ENCODE peak calls at places on chromosomes 13 and 19, in five cellular contexts. S is endothelial cell of umbilical vein; W is effector memory CD4-positive, alpha-beta T cell; C is IMR-90; X is GM23248. D is an unnamed sample. For H3K4me1, the result is how much of the 10 kb centered on the place peaks cover.

GRCh38 chr19:13788991-13789390 is 6.3 kb upstream of the ZSWIM4 start:
- DNase-seq in S (no peak), W (peak), C (peak), X (peak), D (no peak)

GRCh38 chr19:4811328-4812131 is 20.0 kb downstream of the TICAM1 start:
- DNase-seq in S (peak), W (peak), C (peak), X (peak), D (peak)

GRCh38 chr13:99926014-99926731 is 45.4 kb downstream of the ZIC5 start:
- DNase-seq in S (no peak), W (no peak), C (peak), X (peak), D (no peak)

GRCh38 chr13:33000365-33000764 is 15.9 kb upstream of the KL start:
- DNase-seq in S (no peak), W (no peak), C (no peak), X (no peak), D (no peak)

GRCh38 chr13:57787058-57787791 is 155.7 kb downstream of the PCDH17 start:
- DNase-seq in S (no peak), W (no peak), C (no peak), X (no peak), D (no peak)

GRCh38 chr13:46961719-46962118 is 64.9 kb upstream of the HTR2A start:
- DNase-seq in S (no peak), W (no peak), C (peak), X (peak), D (no peak)

GRCh38 chr19:1017115-1017905 is 3.6 kb downstream of the TMEM259 start:
- DNase-seq in S (no peak), W (no peak), C (no peak), X (no peak), D (no peak)

GRCh38 chr13:113650275-113650674 is 7.7 kb downstream of the ATP4B start:
- DNase-seq in S (no peak), W (no peak), C (no peak), X (no peak), D (no peak)

GRCh38 chr19:47613165-47614146 is 4.5 kb downstream of the BICRA start:
- DNase-seq in S (peak), W (no peak), C (peak), X (peak), D (no peak)

GRCh38 chr19:38264486-38265212 is at the start of gene SPINT2:
- DNase-seq in S (no peak), W (no peak), C (no peak), X (peak), D (no peak)

GRCh38 chr19:19538767-19539166 is 702 bp downstream of the CILP2 start:
- DNase-seq in S (no peak), W (no peak), C (no peak), X (peak), D (no peak)

GRCh38 chr19:45804140-45804958 is 10.8 kb downstream of the RSPH6A start:
- DNase-seq in S (no peak), W (no peak), C (no peak), X (no peak), D (no peak)

GRCh38 chr19:56721714-56722113 is 50.2 kb upstream of the ZNF835 start:
- DNase-seq in S (no peak), W (no peak), C (no peak), X (no peak), D (no peak)

GRCh38 chr19:53158119-53158656 is 665 bp downstream of the ZNF347 start:
- DNase-seq in S (peak), W (no peak), C (peak), X (peak), D (peak)

GRCh38 chr19:49338691-49339363 is 3.6 kb downstream of the CD37 start:
- DNase-seq in S (peak), W (no peak), C (no peak), X (peak), D (no peak)

GRCh38 chr19:1472227-1473055 is 6.6 kb downstream of the C19orf25 start:
- DNase-seq in S (no peak), W (no peak), C (no peak), X (no peak), D (no peak)

GRCh38 chr13:31733066-31733465 is 6.3 kb upstream of the RXFP2 start:
- DNase-seq in S (peak), W (no peak), C (peak), X (no peak), D (no peak)

GRCh38 chr19:53374288-53374687 is 8.8 kb downstream of the ZNF525 start:
- DNase-seq in S (no peak), W (no peak), C (no peak), X (no peak), D (no peak)

GRCh38 chr19:13007292-13008045 is 12.2 kb downstream of the NFIX start:
- DNase-seq in S (no peak), W (no peak), C (no peak), X (peak), D (no peak)

GRCh38 chr19:44202470-44202869 is 9.9 kb upstream of the ZNF227 start:
- DNase-seq in S (no peak), W (no peak), C (peak), X (peak), D (no peak)

GRCh38 chr13:111179908-111180756 is 65.0 kb downstream of the ARHGEF7 start:
- DNase-seq in S (no peak), W (no peak), C (no peak), X (no peak), D (no peak)

GRCh38 chr19:12939292-12939606 is 840 bp downstream of the CALR start:
- DNase-seq in S (no peak), W (no peak), C (peak), X (peak), D (peak)

DNA sequence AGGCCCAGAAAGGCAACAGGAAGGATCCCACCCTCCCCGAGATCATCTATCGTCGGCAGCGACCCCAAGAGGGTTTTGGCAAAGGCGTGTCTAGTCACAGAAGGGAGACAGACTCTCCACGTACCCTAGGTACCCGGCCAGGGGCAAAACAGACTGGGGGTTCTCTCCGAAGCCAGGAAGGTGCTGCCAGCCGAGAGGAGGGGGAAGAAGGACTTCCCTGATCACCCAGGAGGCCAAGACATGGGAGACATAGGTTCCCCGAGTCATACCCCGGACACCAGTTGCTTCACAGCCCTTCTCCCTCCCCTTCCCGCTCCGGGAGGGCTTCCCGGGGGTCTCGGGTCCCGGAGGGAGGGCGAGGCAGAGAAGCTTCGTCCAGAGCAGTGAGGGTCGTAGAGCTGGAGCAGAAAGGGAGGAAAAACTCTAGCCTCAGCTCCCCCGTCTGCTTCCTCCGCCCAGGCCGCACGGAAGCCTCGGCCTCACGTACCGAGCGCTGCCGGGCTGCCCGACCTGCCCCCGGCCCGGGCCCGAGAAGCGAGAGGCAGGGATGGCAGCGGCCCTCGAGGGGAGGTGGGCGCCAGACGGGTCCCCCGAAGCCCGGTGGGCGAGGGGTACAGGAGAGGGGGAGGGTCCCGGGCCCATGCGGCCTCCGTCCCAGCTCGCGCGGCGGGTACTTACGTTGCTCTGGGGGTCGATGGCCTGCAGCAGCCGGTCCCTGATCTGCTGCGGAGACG is 643 bp downstream of the MED26 start:
- DNase-seq in S (peak), W (no peak), C (no peak), X (peak), D (no peak)
- H3K4me1 ChIP-seq in S (under half), W (under half), C (under half), X (under half), D (under half)

GRCh38 chr19:5893907-5894703 is 9.5 kb downstream of the NDUFA11 start:
- DNase-seq in S (peak), W (no peak), C (no peak), X (no peak), D (no peak)
- H3K27ac ChIP-seq in S (peak), W (no peak), C (no peak), X (no peak), D (no peak)

GRCh38 chr19:16260160-16260793 is 62.6 kb downstream of the AP1M1 start:
- DNase-seq in S (no peak), W (no peak), C (no peak), X (no peak), D (no peak)

GRCh38 chr19:16260794-16261161 is 63.1 kb downstream of the AP1M1 start:
- DNase-seq in S (no peak), W (no peak), C (no peak), X (no peak), D (no peak)

GRCh38 chr19:16263115-16263839 is 61.3 kb upstream of the KLF2 start:
- DNase-seq in S (no peak), W (no peak), C (no peak), X (no peak), D (no peak)

GRCh38 chr19:16261584-16262370 is 62.8 kb upstream of the KLF2 start:
- DNase-seq in S (no peak), W (no peak), C (no peak), X (no peak), D (no peak)

GRCh38 chr19:16262618-16263017 is 62.0 kb upstream of the KLF2 start:
- DNase-seq in S (peak), W (no peak), C (no peak), X (no peak), D (no peak)
- H3K4me1 ChIP-seq in S (under half), W (half or more), C (under half), X (under half), D (half or more)

DNA sequence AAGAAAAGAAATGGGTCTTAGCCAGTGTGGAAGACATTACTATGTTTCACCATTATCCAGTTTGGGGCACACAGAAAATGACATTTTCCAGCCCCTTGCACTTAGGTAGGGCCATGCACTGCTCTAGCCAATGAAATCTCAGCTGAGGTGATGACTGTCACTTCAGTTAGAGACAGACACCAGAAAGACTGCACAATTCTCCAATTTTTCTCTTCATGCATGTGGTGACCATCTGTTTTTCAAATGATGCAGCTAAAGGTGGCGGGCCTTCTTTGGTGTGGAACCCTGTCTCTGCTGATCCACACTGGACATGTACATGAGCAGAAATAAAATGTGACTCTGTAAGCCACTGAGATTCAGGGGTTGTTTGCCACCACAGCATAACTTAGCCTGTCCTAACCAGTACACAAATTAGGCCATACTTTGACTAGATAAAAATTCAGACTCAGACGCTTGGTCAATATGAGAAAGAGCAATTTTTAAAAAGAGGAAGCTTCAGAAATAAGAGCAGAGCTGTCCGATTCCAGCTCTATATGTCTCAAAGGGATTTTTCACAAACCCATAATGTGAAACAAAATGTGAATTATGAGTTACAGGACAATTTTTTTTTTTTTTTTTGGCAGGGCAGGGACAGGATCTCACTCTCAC is 6.7 kb downstream of the ZNF565 start:
- DNase-seq in S (no peak), W (no peak), C (no peak), X (no peak), D (no peak)
- H3K27ac ChIP-seq in S (no peak), W (no peak), C (no peak), X (no peak), D (no peak)

GRCh38 chr19:58559275-58560006 is 1.0 kb upstream of the UBE2M start:
- DNase-seq in S (peak), W (peak), C (peak), X (peak), D (no peak)
- H3K4me1 ChIP-seq in S (under half), W (under half), C (under half), X (under half), D (half or more)

DNA sequence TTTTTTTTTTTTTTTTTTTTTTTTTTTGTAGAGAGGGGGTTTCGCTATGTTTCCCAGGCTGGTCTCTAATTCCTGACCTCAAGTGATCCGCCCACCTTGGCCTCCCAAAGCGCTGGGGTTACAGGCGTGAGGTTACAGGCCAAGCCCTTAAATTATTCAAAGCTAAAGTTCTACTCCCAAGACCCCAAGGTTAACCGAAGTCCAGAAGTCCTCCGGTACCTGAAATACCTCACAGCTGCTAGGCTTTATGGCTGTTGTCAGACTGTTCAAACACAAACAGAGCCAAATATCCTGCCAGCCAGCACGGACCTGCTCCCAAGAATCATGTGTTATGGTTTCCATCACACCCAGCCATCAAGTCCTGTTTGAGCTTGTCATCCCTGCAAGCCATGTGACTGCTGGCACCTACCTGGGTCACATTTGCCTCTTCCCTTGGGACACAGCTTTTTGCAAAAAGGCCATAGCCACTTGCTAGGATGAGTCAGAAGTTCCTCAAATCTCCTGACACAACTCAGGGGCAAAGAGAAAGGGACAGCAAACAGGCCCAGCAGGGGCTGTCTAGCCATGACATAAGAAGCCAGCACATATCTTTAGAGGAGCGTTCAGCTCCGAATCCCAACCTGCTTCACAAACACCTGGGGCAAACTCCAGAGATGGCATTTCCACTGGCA is 129.9 kb downstream of the FOXO1 start:
- DNase-seq in S (peak), W (no peak), C (no peak), X (no peak), D (no peak)
- H3K27ac ChIP-seq in S (no peak), W (no peak), C (no peak), X (no peak), D (no peak)

GRCh38 chr13:45331123-45331619 is 9.8 kb downstream of the TPT1 start:
- DNase-seq in S (no peak), W (no peak), C (no peak), X (no peak), D (no peak)

GRCh38 chr13:45321230-45321629 is 19.8 kb downstream of the TPT1 start:
- DNase-seq in S (no peak), W (no peak), C (no peak), X (no peak), D (no peak)

GRCh38 chr13:45328661-45329105 is 12.3 kb downstream of the TPT1 start:
- DNase-seq in S (peak), W (no peak), C (peak), X (peak), D (no peak)

GRCh38 chr13:45327253-45327954 is 13.6 kb downstream of the TPT1 start:
- DNase-seq in S (no peak), W (no peak), C (no peak), X (no peak), D (no peak)

GRCh38 chr13:45325806-45326205 is 15.2 kb downstream of the TPT1 start:
- DNase-seq in S (peak), W (no peak), C (peak), X (peak), D (no peak)
- H3K4me1 ChIP-seq in S (under half), W (under half), C (under half), X (under half), D (under half)

D was measured in CD8-positive, alpha-beta memory T cell.